ENCODE peak calls at places on chromosomes 5 and 9, in nine cellular contexts. V is left ventricle myocardium inferior, B is cardiac muscle cell, Q is type B pancreatic cell, J is uterus, M is right atrium auricular region, U is body of pancreas, O is endothelial cell, R is right lobe of liver. S is an unnamed sample.
A peak's percentile ranks its signal among the peaks of the same experiment; 100 is the strongest.

GRCh38 chr9:121529237-121529987 is 29.8 kb upstream of the GGTA1 start:
- DNase-seq in R (peak; percentile 87), Q (no peak), B (no peak), U (peak; percentile 84), M (peak; percentile 97), O (no peak), V (peak; percentile 98), J (peak; percentile 88), S (no peak)

GRCh38 chr9:108478871-108479332 is 376.9 kb downstream of the ACTL7B start:
- DNase-seq in U (no peak), B (no peak), Q (no peak), O (no peak), J (no peak), V (no peak), R (no peak), M (no peak), S (no peak)

GRCh38 chr5:151086905-151087360 is 6.1 kb upstream of the TNIP1 start:
- DNase-seq in O (no peak), J (no peak), U (no peak), R (no peak), V (no peak), Q (no peak), M (no peak), B (no peak), S (no peak)

GRCh38 chr5:143882520-143882919 is 70.6 kb downstream of the HMHB1 start:
- DNase-seq in M (no peak), R (no peak), V (no peak), B (no peak), Q (no peak), O (no peak), J (no peak), U (no peak), S (no peak)

GRCh38 chr5:134553816-134554215 is 28.3 kb downstream of the JADE2 start:
- DNase-seq in Q (no peak), J (no peak), O (no peak), V (no peak), U (no peak), B (no peak), M (no peak), R (no peak), S (no peak)

GRCh38 chr5:12625667-12626263 is 721.5 kb upstream of the CTNND2 start:
- DNase-seq in B (no peak), O (no peak), J (no peak), V (no peak), Q (no peak), M (no peak), U (no peak), R (no peak), S (no peak)

GRCh38 chr9:70601000-70601929 is 186.8 kb upstream of the KLF9 start:
- DNase-seq in R (peak; percentile 81), M (peak; percentile 99), O (no peak), Q (no peak), U (peak; percentile 88), J (peak; percentile 98), V (peak; percentile 98), B (peak; percentile 30), S (no peak)

GRCh38 chr5:14145356-14146334 is 2.5 kb downstream of the TRIO start:
- DNase-seq in R (no peak), M (no peak), O (no peak), B (no peak), Q (no peak), V (no peak), U (no peak), J (no peak), S (no peak)

GRCh38 chr5:150045512-150045911 is 40.8 kb downstream of the CSF1R start:
- DNase-seq in M (no peak), U (no peak), Q (no peak), R (no peak), B (no peak), J (no peak), V (no peak), O (no peak), S (no peak)

GRCh38 chr5:91101777-91102379 is 281.2 kb downstream of the ARRDC3 start:
- DNase-seq in O (peak; percentile 65), V (peak; percentile 66), B (peak; percentile 82), J (peak; percentile 64), U (peak; percentile 78), Q (peak; percentile 70), R (peak; percentile 62), M (peak; percentile 83), S (peak; percentile 25)

GRCh38 chr9:6354072-6354686 is 26.0 kb downstream of the TPD52L3 start:
- DNase-seq in R (no peak), M (no peak), Q (no peak), O (peak; percentile 6), J (no peak), B (peak; percentile 64), U (peak; percentile 24), V (no peak), S (no peak)

GRCh38 chr9:16191691-16192402 is 639.0 kb downstream of the CCDC171 start:
- DNase-seq in Q (peak; percentile 84), V (peak; percentile 78), U (peak; percentile 59), J (peak; percentile 86), R (peak; percentile 84), B (peak; percentile 76), O (peak; percentile 85), M (peak; percentile 85), S (peak; percentile 69)

GRCh38 chr9:18861599-18862546 is 171.1 kb downstream of the SAXO1 start:
- DNase-seq in B (peak; percentile 27), M (peak; percentile 61), R (no peak), Q (no peak), U (peak; percentile 10), O (peak; percentile 21), J (peak; percentile 69), V (peak; percentile 35), S (no peak)

GRCh38 chr5:69491027-69491426 is 1.6 kb upstream of the OCLN start:
- DNase-seq in B (no peak), O (no peak), Q (no peak), R (no peak), V (no peak), J (no peak), M (no peak), U (no peak), S (no peak)

GRCh38 chr5:69491838-69492390 is 676 bp upstream of the OCLN start:
- DNase-seq in Q (no peak), O (no peak), U (no peak), V (no peak), B (no peak), M (no peak), R (no peak), J (no peak), S (no peak)

GRCh38 chr5:69493235-69493925 is 790 bp downstream of the OCLN start:
- DNase-seq in R (peak; percentile 75), J (no peak), M (no peak), V (no peak), O (peak; percentile 38), B (peak; percentile 39), Q (peak; percentile 69), U (peak; percentile 61), S (peak; percentile 34)

GRCh38 chr5:69494481-69494880 is 1.9 kb downstream of the OCLN start:
- DNase-seq in V (no peak), R (no peak), Q (no peak), O (no peak), J (no peak), U (no peak), M (no peak), B (no peak), S (no peak)

DNA sequence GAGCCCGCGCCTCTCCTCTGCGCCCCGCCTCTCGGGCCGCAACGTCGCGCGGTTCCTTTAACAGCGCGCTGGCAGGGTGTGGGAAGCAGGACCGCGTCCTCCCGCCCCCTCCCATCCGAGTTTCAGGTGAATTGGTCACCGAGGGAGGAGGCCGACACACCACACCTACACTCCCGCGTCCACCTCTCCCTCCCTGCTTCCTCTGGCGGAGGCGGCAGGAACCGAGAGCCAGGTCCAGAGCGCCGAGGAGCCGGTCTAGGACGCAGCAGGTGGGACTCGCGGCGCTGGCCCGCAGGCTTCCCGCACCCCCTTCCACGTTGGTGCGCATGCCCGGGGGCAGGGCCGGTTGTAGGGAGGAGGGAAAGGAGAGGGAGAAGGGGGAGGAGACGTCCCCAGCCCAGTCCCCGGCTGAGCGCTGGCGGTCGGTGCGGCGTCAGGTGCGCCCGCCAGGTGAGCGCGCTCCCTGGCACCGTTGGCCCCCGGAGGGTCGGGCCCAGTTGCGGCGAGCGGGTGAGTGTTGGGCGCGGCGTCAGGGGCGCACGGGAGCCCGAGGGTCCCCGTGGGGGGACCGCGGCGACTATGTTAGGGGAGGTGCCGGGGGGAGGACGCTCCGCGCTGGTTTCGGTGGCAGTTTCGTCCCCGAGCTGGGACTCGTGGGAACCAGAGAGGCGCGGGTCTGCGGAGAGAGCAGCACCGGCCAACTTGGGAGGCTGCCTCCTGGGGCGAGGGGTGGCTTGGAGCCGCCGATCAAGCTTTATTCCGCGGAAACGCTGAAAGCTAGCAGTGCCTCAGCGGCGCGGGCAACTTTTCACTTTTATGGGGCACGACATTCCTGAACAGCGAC is at the start of gene OCLN:
- DNase-seq in B (peak; percentile 72), V (no peak), R (peak; percentile 85), O (peak; percentile 69), U (peak; percentile 90), J (no peak), Q (peak; percentile 85), M (no peak), S (peak; percentile 91)
- TF ChIP-seq CTCF in B (no peak), V (no peak), R (no peak), O (no peak), U (no peak), J (no peak), Q (no peak), M (no peak), S (peak; percentile 27)

GRCh38 chr5:19802686-19803085 is 185.3 kb downstream of the CDH18 start:
- DNase-seq in V (no peak), U (no peak), Q (no peak), B (no peak), O (no peak), R (no peak), J (no peak), M (no peak), S (no peak)
- TF ChIP-seq CTCF in V (no peak), U (no peak), Q (no peak), B (no peak), O (no peak), R (no peak), J (no peak), M (no peak), S (no peak)

GRCh38 chr5:1883120-1883924 is 597 bp upstream of the IRX4 start:
- DNase-seq in M (no peak), R (no peak), B (peak; percentile 66), Q (no peak), V (peak; percentile 36), J (no peak), U (no peak), O (peak; percentile 61), S (peak; percentile 43)
- TF ChIP-seq CTCF in M (no peak), R (no peak), B (no peak), Q (peak; percentile 73), V (peak; percentile 49), J (peak; percentile 3), U (no peak), O (peak; percentile 43), S (peak; percentile 52)

DNA sequence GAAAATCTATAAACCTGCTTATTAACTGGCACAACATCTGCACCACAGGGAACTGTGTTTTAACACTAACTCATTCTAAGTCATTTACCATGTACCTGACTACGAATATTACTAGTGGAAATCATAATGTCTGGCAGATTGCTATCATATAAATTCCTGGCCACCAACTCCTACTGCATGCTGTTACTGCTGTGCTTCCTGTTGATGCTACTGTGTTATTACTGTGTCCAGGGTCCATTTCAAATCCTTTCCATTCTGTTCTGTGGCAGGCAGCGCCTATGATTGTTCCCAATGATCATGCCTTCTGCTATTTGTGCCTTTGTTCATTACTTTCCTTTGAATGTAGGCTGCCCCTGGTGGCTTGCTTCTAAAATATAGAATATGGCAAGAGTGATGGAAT is 4.7 kb upstream of the ZNF131 start:
- DNase-seq in V (no peak), O (no peak), B (no peak), J (no peak), R (no peak), Q (no peak), M (no peak), U (no peak), S (no peak)
- TF ChIP-seq CTCF in V (no peak), O (no peak), B (no peak), J (no peak), R (no peak), Q (no peak), M (no peak), U (no peak), S (no peak)

S was measured in progenitor cell of endocrine pancreas.